ENCODE peak calls at places on chromosomes 4 and X, in seven cellular contexts. E, O, C, Q, T, B and Y are unnamed samples.

GRCh38 chr4:141133146-141134006 is at the start of gene RNF150:
- DNase-seq in E (peak; percentile 92), O (peak; percentile 60), C (peak; percentile 95), Q (peak; percentile 50), T (peak; percentile 66), B (peak; percentile 90), Y (peak; percentile 53)

GRCh38 chr4:80266902-80267380 is 477 bp downstream of the FGF5 start:
- DNase-seq in E (peak; percentile 11), O (no peak), C (peak; percentile 49), Q (no peak), T (no peak), B (no peak), Y (no peak)

GRCh38 chrX:49287665-49288064 is 15.8 kb upstream of the GAGE10 start:
- DNase-seq in E (no peak), O (no peak), C (no peak), Q (no peak), T (no peak), B (peak; percentile 18), Y (no peak)

GRCh38 chr4:139438141-139438540 is 15.8 kb upstream of the RAB33B start:
- DNase-seq in E (no peak), O (no peak), C (no peak), Q (no peak), T (no peak), B (no peak), Y (no peak)

GRCh38 chr4:48081196-48081595 is 52.9 kb downstream of the TXK start:
- DNase-seq in E (no peak), O (no peak), C (no peak), Q (no peak), T (no peak), B (no peak), Y (no peak)

GRCh38 chr4:40199999-40200880 is 3.4 kb downstream of the RHOH start:
- DNase-seq in E (no peak), O (peak; percentile 43), C (no peak), Q (no peak), T (peak; percentile 21), B (no peak), Y (peak; percentile 57)

GRCh38 chr4:152643153-152644035 is 36.4 kb downstream of the TMEM154 start:
- DNase-seq in E (no peak), O (no peak), C (no peak), Q (no peak), T (no peak), B (no peak), Y (no peak)

GRCh38 chr4:3634281-3635089 is 102.3 kb upstream of the LRPAP1 start:
- DNase-seq in E (no peak), O (no peak), C (no peak), Q (no peak), T (no peak), B (no peak), Y (peak; percentile 58)

GRCh38 chrX:54030329-54030728 is 13.9 kb downstream of the PHF8 start:
- DNase-seq in E (no peak), O (no peak), C (no peak), Q (no peak), T (no peak), B (no peak), Y (no peak)

GRCh38 chr4:118989098-118990080 is 100.7 kb downstream of the SYNPO2 start:
- DNase-seq in E (no peak), O (no peak), C (no peak), Q (no peak), T (no peak), B (peak; percentile 75), Y (no peak)

GRCh38 chr4:159103406-159104131 is 690 bp downstream of the RAPGEF2 start:
- DNase-seq in E (peak; percentile 73), O (peak; percentile 47), C (peak; percentile 49), Q (peak; percentile 17), T (peak; percentile 46), B (peak; percentile 75), Y (peak; percentile 56)

GRCh38 chr4:177446571-177446970 is 4.3 kb upstream of the AGA start:
- DNase-seq in E (no peak), O (no peak), C (no peak), Q (no peak), T (no peak), B (no peak), Y (no peak)

GRCh38 chr4:61934201-61934600 is 734.1 kb downstream of the ADGRL3 start:
- DNase-seq in E (no peak), O (no peak), C (no peak), Q (no peak), T (no peak), B (no peak), Y (no peak)

GRCh38 chr4:55442541-55442940 is 46.8 kb downstream of the TMEM165 start:
- DNase-seq in E (no peak), O (no peak), C (no peak), Q (no peak), T (no peak), B (no peak), Y (no peak)

GRCh38 chrX:78168065-78168464 is 28.6 kb upstream of the TAF9B start:
- DNase-seq in E (no peak), O (no peak), C (no peak), Q (no peak), T (no peak), B (no peak), Y (no peak)

GRCh38 chr4:145557720-145558119 is 61.5 kb upstream of the MMAA start:
- DNase-seq in E (peak; percentile 78), O (peak; percentile 60), C (peak; percentile 87), Q (no peak), T (peak; percentile 43), B (peak; percentile 79), Y (no peak)

GRCh38 chr4:24971192-24971591 is 58.4 kb upstream of the CCDC149 start:
- DNase-seq in E (no peak), O (no peak), C (no peak), Q (no peak), T (no peak), B (no peak), Y (no peak)

GRCh38 chr4:37780444-37781133 is 45.9 kb upstream of the PGM2 start:
- DNase-seq in E (peak; percentile 43), O (peak; percentile 34), C (peak; percentile 15), Q (no peak), T (no peak), B (no peak), Y (no peak)

GRCh38 chr4:77852892-77853495 is 9.6 kb upstream of the MRPL1 start:
- DNase-seq in E (no peak), O (no peak), C (no peak), Q (no peak), T (no peak), B (no peak), Y (no peak)

GRCh38 chr4:176149680-176150079 is 45.7 kb downstream of the SPATA4 start:
- DNase-seq in E (no peak), O (no peak), C (no peak), Q (no peak), T (no peak), B (no peak), Y (no peak)

GRCh38 chr4:176153124-176153523 is 42.3 kb downstream of the SPATA4 start:
- DNase-seq in E (no peak), O (no peak), C (no peak), Q (no peak), T (no peak), B (no peak), Y (no peak)

GRCh38 chr4:176150704-176151103 is 44.7 kb downstream of the SPATA4 start:
- DNase-seq in E (no peak), O (no peak), C (no peak), Q (no peak), T (no peak), B (no peak), Y (no peak)

GRCh38 chr4:176150283-176150682 is 45.1 kb downstream of the SPATA4 start:
- DNase-seq in E (peak; percentile 10), O (no peak), C (peak; percentile 13), Q (no peak), T (no peak), B (no peak), Y (no peak)
- TF ChIP-seq CTCF in E (peak; percentile 41), O (no peak), C (peak; percentile 46), Q (no peak), T (no peak), B (peak; percentile 47), Y (no peak)

GRCh38 chrX:136166221-136166855 is 19.0 kb downstream of the FHL1 start:
- DNase-seq in E (peak; percentile 15), O (no peak), C (peak; percentile 30), Q (no peak), T (no peak), B (peak; percentile 69), Y (no peak)

GRCh38 chrX:136168929-136169735 is 21.8 kb downstream of the FHL1 start:
- DNase-seq in E (peak; percentile 66), O (no peak), C (peak; percentile 85), Q (no peak), T (no peak), B (peak; percentile 90), Y (no peak)

GRCh38 chrX:136171420-136171819 is 24.1 kb downstream of the FHL1 start:
- DNase-seq in E (no peak), O (no peak), C (no peak), Q (no peak), T (no peak), B (no peak), Y (no peak)

GRCh38 chrX:136170109-136170800 is 22.9 kb downstream of the FHL1 start:
- DNase-seq in E (peak; percentile 16), O (no peak), C (no peak), Q (no peak), T (no peak), B (peak; percentile 75), Y (no peak)
- TF ChIP-seq CTCF in E (peak; percentile 20), O (no peak), C (peak; percentile 2), Q (no peak), T (no peak), B (no peak), Y (no peak)

DNA sequence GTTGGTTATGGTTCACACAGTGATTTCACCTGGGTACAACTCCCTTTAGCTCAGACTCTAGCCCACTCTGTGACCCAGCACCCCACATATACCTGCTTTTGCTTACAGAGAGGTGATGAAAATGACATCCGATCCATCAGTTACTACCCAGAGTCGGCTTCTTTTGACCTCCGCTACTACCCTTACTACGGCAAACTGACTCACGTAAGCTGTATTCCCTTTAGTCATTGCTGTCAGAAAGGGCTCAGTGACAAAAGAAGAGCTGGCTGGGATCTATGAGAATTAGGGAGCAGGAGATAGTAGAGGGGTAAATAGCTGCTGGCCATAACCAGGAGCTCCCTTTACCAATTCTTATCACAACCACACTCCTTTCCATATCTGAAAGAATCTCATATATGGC is 16.7 kb downstream of the ATP1B4 start:
- DNase-seq in E (no peak), O (no peak), C (no peak), Q (no peak), T (no peak), B (no peak), Y (no peak)
- TF ChIP-seq CTCF in E (no peak), O (no peak), C (no peak), Q (no peak), T (no peak), B (no peak), Y (no peak)

GRCh38 chr4:155512069-155512468 is 135.3 kb upstream of the MAP9 start:
- DNase-seq in E (no peak), O (no peak), C (no peak), Q (no peak), T (no peak), B (no peak), Y (no peak)

GRCh38 chr4:155515444-155515843 is 138.7 kb upstream of the MAP9 start:
- DNase-seq in E (no peak), O (no peak), C (no peak), Q (no peak), T (no peak), B (no peak), Y (no peak)

GRCh38 chr4:155510771-155511170 is 134.0 kb upstream of the MAP9 start:
- DNase-seq in E (no peak), O (no peak), C (no peak), Q (no peak), T (no peak), B (no peak), Y (no peak)

GRCh38 chr4:155512812-155513211 is 136.0 kb upstream of the MAP9 start:
- DNase-seq in E (no peak), O (no peak), C (no peak), Q (no peak), T (no peak), B (no peak), Y (no peak)

GRCh38 chr4:155514628-155515027 is 137.9 kb upstream of the MAP9 start:
- DNase-seq in E (no peak), O (no peak), C (no peak), Q (no peak), T (no peak), B (no peak), Y (no peak)
- TF ChIP-seq CTCF in E (no peak), O (no peak), C (no peak), Q (no peak), T (no peak), B (no peak), Y (no peak)